ENCODE peak calls at places on chromosomes 3 and 15, in seven cellular contexts. One of them, this sample, is unnamed.

GRCh38 chr3:158683216-158683975 is 10.9 kb upstream of the LXN start:
- DNase-seq in WERI-Rb-1: no peak
- DNase-seq in brain microvascular endothelial cell: peak
- DNase-seq in astrocyte: peak
- DNase-seq in tibial artery: no peak
- DNase-seq in lower leg skin: no peak
- DNase-seq in BE2C: no peak
- DNase-seq in this sample: peak

GRCh38 chr3:148790841-148791240 is 36.8 kb upstream of the CPB1 start:
- DNase-seq in BE2C: no peak
- DNase-seq in tibial artery: peak
- DNase-seq in lower leg skin: no peak
- DNase-seq in brain microvascular endothelial cell: no peak
- DNase-seq in astrocyte: peak
- DNase-seq in WERI-Rb-1: no peak
- DNase-seq in this sample: peak

GRCh38 chr3:179234244-179234643 is 16.7 kb downstream of the KCNMB3 start:
- DNase-seq in brain microvascular endothelial cell: no peak
- DNase-seq in lower leg skin: no peak
- DNase-seq in astrocyte: peak
- DNase-seq in BE2C: no peak
- DNase-seq in WERI-Rb-1: no peak
- DNase-seq in tibial artery: no peak
- DNase-seq in this sample: peak

GRCh38 chr15:66730168-66731014 is 28.4 kb downstream of the SMAD6 start:
- DNase-seq in WERI-Rb-1: no peak
- DNase-seq in BE2C: no peak
- DNase-seq in tibial artery: no peak
- DNase-seq in brain microvascular endothelial cell: peak
- DNase-seq in lower leg skin: no peak
- DNase-seq in astrocyte: peak
- DNase-seq in this sample: peak

GRCh38 chr3:72306800-72307341 is 521.9 kb upstream of the PROK2 start:
- DNase-seq in WERI-Rb-1: peak
- DNase-seq in tibial artery: no peak
- DNase-seq in BE2C: peak
- DNase-seq in astrocyte: no peak
- DNase-seq in brain microvascular endothelial cell: no peak
- DNase-seq in lower leg skin: no peak
- DNase-seq in this sample: peak

GRCh38 chr3:58254144-58254543 is 16.6 kb downstream of the ABHD6 start:
- DNase-seq in astrocyte: no peak
- DNase-seq in BE2C: no peak
- DNase-seq in lower leg skin: no peak
- DNase-seq in brain microvascular endothelial cell: no peak
- DNase-seq in tibial artery: no peak
- DNase-seq in WERI-Rb-1: no peak
- DNase-seq in this sample: no peak

GRCh38 chr3:182713743-182714517 is 79.4 kb upstream of the ATP11B start:
- DNase-seq in WERI-Rb-1: no peak
- DNase-seq in tibial artery: no peak
- DNase-seq in brain microvascular endothelial cell: peak
- DNase-seq in BE2C: no peak
- DNase-seq in lower leg skin: no peak
- DNase-seq in astrocyte: peak
- DNase-seq in this sample: peak

GRCh38 chr3:13934813-13935212 is 54.9 kb upstream of the WNT7A start:
- DNase-seq in BE2C: no peak
- DNase-seq in WERI-Rb-1: no peak
- DNase-seq in brain microvascular endothelial cell: no peak
- DNase-seq in tibial artery: no peak
- DNase-seq in astrocyte: no peak
- DNase-seq in lower leg skin: no peak
- DNase-seq in this sample: no peak

GRCh38 chr15:47741082-47741481 is 23.8 kb downstream of the SEMA6D start:
- DNase-seq in astrocyte: no peak
- DNase-seq in brain microvascular endothelial cell: no peak
- DNase-seq in WERI-Rb-1: peak
- DNase-seq in tibial artery: no peak
- DNase-seq in lower leg skin: no peak
- DNase-seq in BE2C: no peak
- DNase-seq in this sample: no peak

GRCh38 chr15:57235865-57236264 is 140.4 kb upstream of the CGNL1 start:
- DNase-seq in tibial artery: no peak
- DNase-seq in lower leg skin: no peak
- DNase-seq in brain microvascular endothelial cell: peak
- DNase-seq in astrocyte: peak
- DNase-seq in BE2C: peak
- DNase-seq in WERI-Rb-1: no peak
- DNase-seq in this sample: peak

GRCh38 chr3:127153506-127153815 is 39.5 kb upstream of the PRR23E start:
- DNase-seq in lower leg skin: peak
- DNase-seq in WERI-Rb-1: no peak
- DNase-seq in tibial artery: no peak
- DNase-seq in BE2C: no peak
- DNase-seq in brain microvascular endothelial cell: no peak
- DNase-seq in astrocyte: no peak
- DNase-seq in this sample: no peak

GRCh38 chr3:150308481-150308918 is 99.6 kb upstream of the TSC22D2 start:
- DNase-seq in astrocyte: peak
- DNase-seq in BE2C: no peak
- DNase-seq in brain microvascular endothelial cell: peak
- DNase-seq in tibial artery: no peak
- DNase-seq in WERI-Rb-1: no peak
- DNase-seq in lower leg skin: no peak
- DNase-seq in this sample: no peak

GRCh38 chr3:184746131-184747120 is 34.6 kb upstream of the MAGEF1 start:
- DNase-seq in WERI-Rb-1: no peak
- DNase-seq in astrocyte: no peak
- DNase-seq in tibial artery: peak
- DNase-seq in lower leg skin: peak
- DNase-seq in BE2C: no peak
- DNase-seq in brain microvascular endothelial cell: no peak
- DNase-seq in this sample: no peak

GRCh38 chr3:184751204-184751809 is 39.4 kb upstream of the MAGEF1 start:
- DNase-seq in WERI-Rb-1: peak
- DNase-seq in astrocyte: no peak
- DNase-seq in BE2C: no peak
- DNase-seq in brain microvascular endothelial cell: no peak
- DNase-seq in lower leg skin: no peak
- DNase-seq in tibial artery: no peak
- DNase-seq in this sample: no peak

GRCh38 chr3:184750684-184751083 is 38.8 kb upstream of the MAGEF1 start:
- DNase-seq in BE2C: no peak
- DNase-seq in brain microvascular endothelial cell: no peak
- DNase-seq in lower leg skin: no peak
- DNase-seq in WERI-Rb-1: peak
- DNase-seq in tibial artery: no peak
- DNase-seq in astrocyte: no peak
- DNase-seq in this sample: no peak

GRCh38 chr3:184749168-184749744 is 37.4 kb upstream of the MAGEF1 start:
- DNase-seq in tibial artery: no peak
- DNase-seq in BE2C: no peak
- DNase-seq in brain microvascular endothelial cell: no peak
- DNase-seq in astrocyte: no peak
- DNase-seq in lower leg skin: no peak
- DNase-seq in WERI-Rb-1: no peak
- DNase-seq in this sample: no peak

DNA sequence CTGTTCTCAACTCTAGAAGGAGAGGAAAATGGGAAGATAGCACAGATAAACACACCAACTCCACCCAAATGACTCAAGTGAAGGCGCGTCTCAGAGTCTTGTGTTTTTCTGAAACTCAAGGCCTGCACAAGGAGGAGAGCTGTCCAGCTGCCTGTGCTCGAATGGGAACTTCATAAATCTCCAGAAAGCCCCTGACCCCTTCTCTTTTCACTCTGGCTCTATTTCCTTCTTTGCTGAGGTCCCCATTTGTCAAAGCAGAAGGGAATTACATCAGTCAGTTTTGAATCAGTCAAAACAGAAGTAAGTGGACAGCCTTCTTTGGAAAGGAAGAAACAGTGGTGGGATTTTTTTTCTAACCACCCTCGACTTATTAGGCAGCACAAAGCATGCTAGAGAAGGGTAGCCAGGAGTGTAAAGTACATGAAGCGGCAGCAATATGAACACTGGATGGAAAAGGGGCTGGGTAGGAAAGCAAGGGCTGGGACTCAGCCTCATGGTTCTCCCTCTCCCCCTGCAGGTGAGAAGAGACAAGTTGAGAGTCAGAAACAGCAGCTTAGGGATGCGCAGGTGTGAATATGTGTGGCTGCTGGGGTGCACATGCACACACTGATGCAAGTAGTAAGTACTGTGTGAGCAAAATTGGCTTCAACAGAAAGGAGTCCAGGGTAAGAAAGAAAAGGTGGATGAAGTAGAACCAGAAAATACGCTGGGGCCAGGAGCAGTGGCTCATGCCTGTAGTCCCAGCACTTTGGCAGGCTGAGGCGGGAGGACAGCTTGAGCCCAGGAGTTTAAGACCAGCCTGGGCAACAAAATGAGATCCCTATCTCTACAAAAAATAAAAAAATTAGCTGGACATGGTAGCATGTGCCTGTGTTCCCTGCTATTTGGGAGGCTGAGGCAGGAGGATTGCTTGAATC is 36.6 kb upstream of the MAGEF1 start:
- DNase-seq in BE2C: peak
- DNase-seq in brain microvascular endothelial cell: no peak
- DNase-seq in astrocyte: no peak
- DNase-seq in tibial artery: peak
- DNase-seq in WERI-Rb-1: peak
- DNase-seq in lower leg skin: no peak
- DNase-seq in this sample: peak
- TF ChIP-seq CTCF in BE2C: peak
- TF ChIP-seq CTCF in brain microvascular endothelial cell: peak
- TF ChIP-seq CTCF in astrocyte: no peak
- TF ChIP-seq CTCF in tibial artery: no peak
- TF ChIP-seq CTCF in WERI-Rb-1: peak
- TF ChIP-seq CTCF in lower leg skin: no peak
- TF ChIP-seq CTCF in this sample: peak

GRCh38 chr15:93837450-93837849 is 393.9 kb upstream of the MCTP2 start:
- DNase-seq in astrocyte: no peak
- DNase-seq in lower leg skin: no peak
- DNase-seq in brain microvascular endothelial cell: no peak
- DNase-seq in WERI-Rb-1: no peak
- DNase-seq in BE2C: no peak
- DNase-seq in tibial artery: no peak
- DNase-seq in this sample: no peak

GRCh38 chr15:93830221-93830765 is 401.1 kb upstream of the MCTP2 start:
- DNase-seq in astrocyte: no peak
- DNase-seq in WERI-Rb-1: no peak
- DNase-seq in lower leg skin: no peak
- DNase-seq in brain microvascular endothelial cell: no peak
- DNase-seq in tibial artery: no peak
- DNase-seq in BE2C: no peak
- DNase-seq in this sample: no peak

GRCh38 chr15:93831641-93832040 is 399.7 kb upstream of the MCTP2 start:
- DNase-seq in brain microvascular endothelial cell: no peak
- DNase-seq in WERI-Rb-1: no peak
- DNase-seq in BE2C: no peak
- DNase-seq in astrocyte: no peak
- DNase-seq in lower leg skin: no peak
- DNase-seq in tibial artery: no peak
- DNase-seq in this sample: no peak

DNA sequence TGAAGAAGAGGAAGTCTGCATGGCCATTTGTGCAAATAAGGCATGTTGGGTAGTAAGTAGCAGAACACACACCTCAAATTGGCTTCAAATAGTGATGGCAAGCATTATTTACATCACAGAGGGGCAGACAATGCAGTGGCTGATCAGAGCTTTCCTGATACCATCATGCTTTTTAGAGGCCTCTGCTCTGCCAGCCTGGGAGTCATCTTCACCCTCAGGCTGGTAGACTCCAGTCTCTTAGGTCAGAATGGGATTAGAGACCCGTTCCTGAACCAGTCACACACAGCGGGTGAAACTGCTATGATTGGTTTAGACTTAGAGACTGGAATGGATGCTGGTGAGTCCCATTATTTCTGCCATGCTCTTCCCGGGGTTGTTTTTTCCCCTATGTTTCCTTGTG is 396.0 kb upstream of the MCTP2 start:
- DNase-seq in brain microvascular endothelial cell: no peak
- DNase-seq in lower leg skin: no peak
- DNase-seq in BE2C: peak
- DNase-seq in astrocyte: no peak
- DNase-seq in tibial artery: no peak
- DNase-seq in WERI-Rb-1: no peak
- DNase-seq in this sample: no peak
- H3K4me3 ChIP-seq in brain microvascular endothelial cell: no peak
- H3K4me3 ChIP-seq in lower leg skin: no peak
- H3K4me3 ChIP-seq in BE2C: no peak
- H3K4me3 ChIP-seq in astrocyte: no peak
- H3K4me3 ChIP-seq in tibial artery: no peak
- H3K4me3 ChIP-seq in WERI-Rb-1: no peak
- H3K4me3 ChIP-seq in this sample: no peak

DNA sequence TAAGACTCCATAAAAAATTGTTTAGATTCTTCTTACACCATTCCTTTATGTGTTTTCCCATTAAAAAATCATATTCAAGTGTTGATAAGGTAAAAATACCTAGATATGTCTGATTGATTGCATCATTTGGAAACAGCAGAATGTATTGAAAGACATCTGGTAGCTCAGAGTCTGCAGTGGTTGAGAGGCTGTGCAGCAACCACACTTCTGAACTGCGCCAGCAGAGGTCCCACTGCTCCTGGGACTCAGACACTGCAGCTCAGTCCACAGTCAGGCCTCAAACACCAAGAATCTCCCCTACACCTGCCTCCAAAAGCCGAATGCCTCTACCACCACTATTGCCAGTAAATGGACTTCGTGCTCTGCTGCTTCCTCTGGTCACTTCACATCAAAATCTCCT is 176.9 kb upstream of the LMCD1 start:
- DNase-seq in astrocyte: peak
- DNase-seq in tibial artery: no peak
- DNase-seq in lower leg skin: no peak
- DNase-seq in WERI-Rb-1: peak
- DNase-seq in brain microvascular endothelial cell: peak
- DNase-seq in BE2C: peak
- DNase-seq in this sample: peak
- TF ChIP-seq CTCF in astrocyte: peak
- TF ChIP-seq CTCF in tibial artery: no peak
- TF ChIP-seq CTCF in lower leg skin: no peak
- TF ChIP-seq CTCF in WERI-Rb-1: peak
- TF ChIP-seq CTCF in brain microvascular endothelial cell: peak
- TF ChIP-seq CTCF in BE2C: peak
- TF ChIP-seq CTCF in this sample: peak

DNA sequence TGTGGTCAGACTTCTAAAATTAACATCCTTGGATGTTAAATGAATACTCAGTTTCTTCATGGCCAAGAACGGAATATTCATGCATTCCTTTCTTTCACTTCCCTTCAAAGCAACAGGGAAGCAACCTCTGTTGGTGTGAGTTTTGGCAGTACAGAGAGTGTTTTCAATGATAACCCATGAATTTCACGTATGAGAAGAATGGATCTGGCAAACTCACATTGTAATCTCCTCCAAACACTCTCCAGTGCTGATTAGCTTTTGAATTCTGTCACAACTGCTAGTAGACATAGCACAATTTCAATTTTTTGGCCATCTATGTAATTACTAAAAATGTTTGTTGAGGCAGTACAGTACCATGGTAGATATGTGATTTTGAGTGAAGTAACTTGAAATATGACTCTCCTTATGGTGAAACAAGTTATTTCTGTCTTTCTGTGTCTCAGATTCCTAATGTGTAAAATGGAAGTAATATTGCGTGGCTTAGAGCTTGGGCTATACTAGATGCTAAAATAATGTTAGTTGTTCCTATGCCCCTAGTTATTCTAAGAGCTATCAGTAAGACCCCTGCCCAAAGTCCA is 61.9 kb downstream of the PLD1 start:
- DNase-seq in WERI-Rb-1: no peak
- DNase-seq in tibial artery: no peak
- DNase-seq in astrocyte: peak
- DNase-seq in brain microvascular endothelial cell: peak
- DNase-seq in BE2C: no peak
- DNase-seq in lower leg skin: no peak
- DNase-seq in this sample: peak
- H3K4me3 ChIP-seq in WERI-Rb-1: no peak
- H3K4me3 ChIP-seq in tibial artery: peak
- H3K4me3 ChIP-seq in astrocyte: no peak
- H3K4me3 ChIP-seq in brain microvascular endothelial cell: no peak
- H3K4me3 ChIP-seq in BE2C: no peak
- H3K4me3 ChIP-seq in lower leg skin: no peak
- H3K4me3 ChIP-seq in this sample: no peak